ENCODE peak calls at places on chromosomes 16 and 17, in ten cellular contexts. O is astrocyte of the spinal cord; R is heart right ventricle; C is HFF-Myc; A is body of pancreas; E is Caco-2; Q is PC-3; F is CD4-positive, alpha-beta memory T cell; M is skeletal muscle cell; B is neural progenitor cell. Z is an unnamed sample.

GRCh38 chr17:40251576-40251975 is 32.5 kb downstream of the WIPF2 start:
- DNase-seq in O (peak; percentile 82), R (peak; percentile 28), C (peak; percentile 80), A (no peak), E (no peak), Q (peak; percentile 89), F (no peak), M (peak; percentile 42), B (no peak), Z (no peak)

GRCh38 chr17:67276075-67276474 is 31.1 kb upstream of the HELZ start:
- DNase-seq in O (no peak), R (no peak), C (no peak), A (no peak), E (peak; percentile 56), Q (peak; percentile 65), F (no peak), M (no peak), B (peak; percentile 11), Z (no peak)

GRCh38 chr17:27919120-27919519 is 26.0 kb upstream of the LYRM9 start:
- DNase-seq in O (no peak), R (no peak), C (no peak), A (peak; percentile 34), E (no peak), Q (no peak), F (no peak), M (no peak), B (no peak), Z (no peak)

GRCh38 chr16:50945136-50945535 is 203.2 kb downstream of the CYLD start:
- DNase-seq in O (no peak), R (no peak), C (no peak), A (no peak), E (no peak), Q (no peak), F (no peak), M (no peak), B (no peak), Z (no peak)

GRCh38 chr16:47046726-47047602 is 73.5 kb upstream of the DNAJA2 start:
- DNase-seq in O (no peak), R (no peak), C (no peak), A (no peak), E (no peak), Q (no peak), F (no peak), M (no peak), B (no peak), Z (no peak)

GRCh38 chr17:80601146-80601545 is 56.5 kb downstream of the RPTOR start:
- DNase-seq in O (no peak), R (no peak), C (no peak), A (no peak), E (no peak), Q (no peak), F (no peak), M (no peak), B (no peak), Z (no peak)

GRCh38 chr17:17836818-17837379 is at the start of gene SREBF1:
- DNase-seq in O (peak; percentile 58), R (no peak), C (no peak), A (peak; percentile 47), E (peak; percentile 62), Q (peak; percentile 63), F (peak; percentile 66), M (no peak), B (peak; percentile 94), Z (peak; percentile 75)

GRCh38 chr17:18143044-18143936 is 34.7 kb downstream of the MYO15A start:
- DNase-seq in O (no peak), R (no peak), C (no peak), A (no peak), E (no peak), Q (peak; percentile 43), F (no peak), M (no peak), B (peak; percentile 81), Z (no peak)

GRCh38 chr16:84258266-84258665 is 18.5 kb upstream of the KCNG4 start:
- DNase-seq in O (no peak), R (no peak), C (no peak), A (no peak), E (no peak), Q (no peak), F (no peak), M (no peak), B (no peak), Z (no peak)

GRCh38 chr17:78898947-78899346 is 4.1 kb downstream of the CEP295NL start:
- DNase-seq in O (no peak), R (no peak), C (no peak), A (no peak), E (no peak), Q (no peak), F (no peak), M (no peak), B (no peak), Z (no peak)

GRCh38 chr17:13596241-13596941 is 5.3 kb downstream of the HS3ST3A1 start:
- DNase-seq in O (peak; percentile 14), R (no peak), C (no peak), A (no peak), E (no peak), Q (no peak), F (no peak), M (no peak), B (no peak), Z (no peak)

GRCh38 chr17:13594310-13594709 is 7.4 kb downstream of the HS3ST3A1 start:
- DNase-seq in O (no peak), R (no peak), C (peak; percentile 21), A (no peak), E (no peak), Q (no peak), F (no peak), M (no peak), B (no peak), Z (no peak)

GRCh38 chr17:13593757-13594156 is 8.0 kb downstream of the HS3ST3A1 start:
- DNase-seq in O (peak; percentile 35), R (no peak), C (peak; percentile 63), A (no peak), E (no peak), Q (no peak), F (no peak), M (no peak), B (no peak), Z (no peak)

GRCh38 chr17:13593021-13593751 is 8.5 kb downstream of the HS3ST3A1 start:
- DNase-seq in O (no peak), R (no peak), C (no peak), A (no peak), E (no peak), Q (no peak), F (no peak), M (no peak), B (no peak), Z (no peak)

GRCh38 chr17:13594762-13595697 is 6.7 kb downstream of the HS3ST3A1 start:
- DNase-seq in O (peak; percentile 89), R (peak; percentile 84), C (peak; percentile 72), A (peak; percentile 76), E (peak; percentile 53), Q (peak; percentile 92), F (peak; percentile 76), M (peak; percentile 58), B (peak; percentile 90), Z (peak; percentile 66)
- H3K4me3 ChIP-seq in O (no peak overlapping the region), R (no peak overlapping the region), C (peak overlapping the region; percentile 8), A (no peak overlapping the region), E (no peak overlapping the region), Q (peak overlapping the region; percentile 44), F (no peak overlapping the region), M (no peak overlapping the region), B (no peak overlapping the region), Z (no peak overlapping the region)

GRCh38 chr16:72887537-72887936 is 160.4 kb downstream of the ZFHX3 start:
- DNase-seq in O (no peak), R (no peak), C (no peak), A (no peak), E (no peak), Q (no peak), F (no peak), M (no peak), B (no peak), Z (no peak)
- H3K4me3 ChIP-seq in O (no peak overlapping the region), R (no peak overlapping the region), C (no peak overlapping the region), A (no peak overlapping the region), E (no peak overlapping the region), Q (no peak overlapping the region), F (no peak overlapping the region), M (no peak overlapping the region), B (no peak overlapping the region), Z (no peak overlapping the region)

DNA sequence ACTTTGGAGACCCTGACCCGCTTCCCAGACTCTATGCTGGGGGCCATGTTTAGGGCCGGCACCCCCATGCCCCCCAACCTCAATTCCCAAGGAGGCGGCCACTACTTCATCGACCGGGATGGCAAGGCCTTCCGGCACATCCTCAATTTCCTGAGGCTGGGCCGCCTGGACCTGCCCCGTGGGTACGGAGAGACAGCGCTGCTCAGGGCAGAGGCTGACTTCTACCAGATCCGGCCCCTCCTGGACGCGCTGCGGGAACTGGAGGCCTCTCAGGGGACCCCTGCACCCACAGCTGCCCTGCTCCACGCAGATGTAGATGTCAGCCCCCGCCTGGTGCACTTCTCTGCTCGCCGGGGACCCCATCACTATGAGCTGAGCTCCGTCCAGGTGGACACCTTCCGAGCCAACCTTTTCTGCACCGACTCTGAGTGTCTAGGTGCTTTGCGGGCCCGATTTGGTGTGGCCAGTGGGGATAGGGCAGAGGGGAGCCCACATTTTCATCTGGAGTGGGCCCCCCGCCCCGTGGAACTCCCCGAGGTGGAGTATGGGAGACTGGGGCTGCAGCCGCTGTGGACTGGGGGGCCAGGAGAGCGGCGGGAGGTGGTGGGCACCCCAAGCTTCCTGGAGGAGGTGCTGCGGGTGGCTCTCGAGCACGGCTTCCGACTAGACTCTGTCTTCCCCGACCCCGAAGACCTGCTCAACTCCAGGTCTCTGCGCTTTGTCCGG is 1.1 kb downstream of the KCTD11 start:
- DNase-seq in O (no peak), R (no peak), C (no peak), A (no peak), E (no peak), Q (no peak), F (no peak), M (no peak), B (no peak), Z (no peak)
- H3K4me3 ChIP-seq in O (peak overlapping the region; percentile 83), R (peak overlapping the region; percentile 73), C (peak overlapping the region; percentile 66), A (no peak overlapping the region), E (peak overlapping the region; percentile 63), Q (peak overlapping the region; percentile 87), F (no peak overlapping the region), M (peak overlapping the region; percentile 96), B (peak overlapping the region; percentile 79), Z (peak overlapping the region; percentile 52)

GRCh38 chr16:88389191-88389590 is 6.4 kb downstream of the ZNF469 start:
- DNase-seq in O (no peak), R (no peak), C (no peak), A (no peak), E (no peak), Q (no peak), F (no peak), M (no peak), B (no peak), Z (no peak)

GRCh38 chr16:88387177-88387576 is 4.4 kb downstream of the ZNF469 start:
- DNase-seq in O (no peak), R (no peak), C (no peak), A (no peak), E (no peak), Q (no peak), F (no peak), M (no peak), B (no peak), Z (no peak)

GRCh38 chr16:88385831-88386815 is 3.4 kb downstream of the ZNF469 start:
- DNase-seq in O (no peak), R (no peak), C (no peak), A (no peak), E (no peak), Q (no peak), F (no peak), M (no peak), B (no peak), Z (no peak)

GRCh38 chr16:88389621-88390160 is 6.9 kb downstream of the ZNF469 start:
- DNase-seq in O (no peak), R (no peak), C (no peak), A (no peak), E (no peak), Q (no peak), F (no peak), M (no peak), B (no peak), Z (no peak)

GRCh38 chr16:88387941-88388627 is 5.3 kb downstream of the ZNF469 start:
- DNase-seq in O (peak; percentile 44), R (no peak), C (no peak), A (peak; percentile 66), E (no peak), Q (peak; percentile 81), F (no peak), M (no peak), B (peak; percentile 22), Z (no peak)
- H3K4me3 ChIP-seq in O (no peak overlapping the region), R (no peak overlapping the region), C (no peak overlapping the region), A (no peak overlapping the region), E (no peak overlapping the region), Q (peak overlapping the region; percentile 35), F (no peak overlapping the region), M (no peak overlapping the region), B (no peak overlapping the region), Z (no peak overlapping the region)

Z was measured in CD8-positive, alpha-beta memory T cell.